ENCODE peak calls at places on chromosomes 3 and 15, in six cellular contexts. One of them, this sample, is unnamed.

GRCh38 chr3:121477589-121477988 is 68.2 kb downstream of the POLQ start:
- DNase-seq in aorta: no peak
- DNase-seq in mucosa of descending colon: no peak
- DNase-seq in WERI-Rb-1: no peak
- DNase-seq in heart left ventricle: no peak
- DNase-seq in iPS DF 6.9: no peak
- DNase-seq in this sample: no peak

GRCh38 chr3:78724886-78725285 is 1042.9 kb downstream of the ROBO1 start:
- DNase-seq in aorta: no peak
- DNase-seq in mucosa of descending colon: no peak
- DNase-seq in WERI-Rb-1: no peak
- DNase-seq in heart left ventricle: no peak
- DNase-seq in iPS DF 6.9: no peak
- DNase-seq in this sample: no peak

GRCh38 chr15:74322558-74323180 is 44.8 kb downstream of the CYP11A1 start:
- DNase-seq in aorta: peak; percentile 76
- DNase-seq in mucosa of descending colon: peak; percentile 66
- DNase-seq in WERI-Rb-1: peak; percentile 85
- DNase-seq in heart left ventricle: peak; percentile 68
- DNase-seq in iPS DF 6.9: no peak
- DNase-seq in this sample: peak; percentile 52

GRCh38 chr3:171225101-171225674 is 198.7 kb upstream of the SLC2A2 start:
- DNase-seq in aorta: no peak
- DNase-seq in mucosa of descending colon: no peak
- DNase-seq in WERI-Rb-1: no peak
- DNase-seq in heart left ventricle: no peak
- DNase-seq in iPS DF 6.9: no peak
- DNase-seq in this sample: no peak

GRCh38 chr3:98151241-98151640 is 4.0 kb downstream of the OR5H14 start:
- DNase-seq in aorta: no peak
- DNase-seq in mucosa of descending colon: no peak
- DNase-seq in WERI-Rb-1: no peak
- DNase-seq in heart left ventricle: no peak
- DNase-seq in iPS DF 6.9: no peak
- DNase-seq in this sample: no peak

GRCh38 chr3:187802928-187803259 is 57.6 kb upstream of the BCL6 start:
- DNase-seq in aorta: no peak
- DNase-seq in mucosa of descending colon: no peak
- DNase-seq in WERI-Rb-1: no peak
- DNase-seq in heart left ventricle: no peak
- DNase-seq in iPS DF 6.9: no peak
- DNase-seq in this sample: no peak

GRCh38 chr15:93861413-93861812 is 369.9 kb upstream of the MCTP2 start:
- DNase-seq in aorta: no peak
- DNase-seq in mucosa of descending colon: no peak
- DNase-seq in WERI-Rb-1: no peak
- DNase-seq in heart left ventricle: no peak
- DNase-seq in iPS DF 6.9: no peak
- DNase-seq in this sample: no peak

GRCh38 chr3:159894386-159894785 is 94.2 kb upstream of the IL12A start:
- DNase-seq in aorta: no peak
- DNase-seq in mucosa of descending colon: no peak
- DNase-seq in WERI-Rb-1: no peak
- DNase-seq in heart left ventricle: no peak
- DNase-seq in iPS DF 6.9: no peak
- DNase-seq in this sample: no peak

GRCh38 chr15:98518823-98519561 is 129.3 kb upstream of the IGF1R start:
- DNase-seq in aorta: peak; percentile 61
- DNase-seq in mucosa of descending colon: peak; percentile 68
- DNase-seq in WERI-Rb-1: peak; percentile 46
- DNase-seq in heart left ventricle: peak; percentile 54
- DNase-seq in iPS DF 6.9: peak; percentile 61
- DNase-seq in this sample: peak; percentile 32

GRCh38 chr15:72195101-72195511 is 2.5 kb downstream of the GRAMD2A start:
- DNase-seq in aorta: no peak
- DNase-seq in mucosa of descending colon: no peak
- DNase-seq in WERI-Rb-1: peak; percentile 33
- DNase-seq in heart left ventricle: no peak
- DNase-seq in iPS DF 6.9: no peak
- DNase-seq in this sample: no peak

GRCh38 chr15:81189583-81190283 is 6.9 kb upstream of the IL16 start:
- DNase-seq in aorta: no peak
- DNase-seq in mucosa of descending colon: no peak
- DNase-seq in WERI-Rb-1: no peak
- DNase-seq in heart left ventricle: peak; percentile 52
- DNase-seq in iPS DF 6.9: no peak
- DNase-seq in this sample: peak; percentile 14

GRCh38 chr3:9088431-9089353 is 125.4 kb upstream of the RAD18 start:
- DNase-seq in aorta: no peak
- DNase-seq in mucosa of descending colon: peak; percentile 36
- DNase-seq in WERI-Rb-1: no peak
- DNase-seq in heart left ventricle: no peak
- DNase-seq in iPS DF 6.9: no peak
- DNase-seq in this sample: peak; percentile 26

GRCh38 chr3:4438296-4438695 is 28.8 kb downstream of the SUMF1 start:
- DNase-seq in aorta: no peak
- DNase-seq in mucosa of descending colon: no peak
- DNase-seq in WERI-Rb-1: no peak
- DNase-seq in heart left ventricle: no peak
- DNase-seq in iPS DF 6.9: no peak
- DNase-seq in this sample: no peak

DNA sequence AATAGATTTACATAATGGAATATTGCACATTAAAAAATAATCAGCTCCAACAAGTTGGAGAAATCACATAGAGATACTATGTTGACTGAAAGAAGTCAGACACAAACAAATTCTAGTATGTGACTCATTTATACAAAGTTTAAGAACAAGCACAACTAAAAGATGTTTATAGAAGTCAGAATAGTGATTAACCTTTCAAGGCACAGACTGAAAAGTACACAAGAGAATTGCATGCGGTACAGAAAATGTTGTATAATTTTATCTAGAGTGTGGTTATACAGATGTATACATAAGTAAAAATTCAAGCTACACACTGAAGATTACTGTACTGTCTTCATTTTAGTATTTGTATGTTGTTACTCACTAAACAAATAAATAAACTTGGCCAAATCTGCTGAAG is 19.3 kb upstream of the ATOSA start:
- DNase-seq in aorta: no peak
- DNase-seq in mucosa of descending colon: no peak
- DNase-seq in WERI-Rb-1: no peak
- DNase-seq in heart left ventricle: no peak
- DNase-seq in iPS DF 6.9: no peak
- DNase-seq in this sample: no peak
- H3K4me3 ChIP-seq in aorta: no peak overlapping the region
- H3K4me3 ChIP-seq in mucosa of descending colon: no peak overlapping the region
- H3K4me3 ChIP-seq in WERI-Rb-1: no peak overlapping the region
- H3K4me3 ChIP-seq in heart left ventricle: no peak overlapping the region
- H3K4me3 ChIP-seq in iPS DF 6.9: no peak overlapping the region
- H3K4me3 ChIP-seq in this sample: no peak overlapping the region

GRCh38 chr15:32716216-32716959 is 1.4 kb upstream of the GREM1 start:
- DNase-seq in aorta: no peak
- DNase-seq in mucosa of descending colon: no peak
- DNase-seq in WERI-Rb-1: no peak
- DNase-seq in heart left ventricle: no peak
- DNase-seq in iPS DF 6.9: no peak
- DNase-seq in this sample: no peak
- H3K4me3 ChIP-seq in aorta: no peak overlapping the region
- H3K4me3 ChIP-seq in mucosa of descending colon: no peak overlapping the region
- H3K4me3 ChIP-seq in WERI-Rb-1: no peak overlapping the region
- H3K4me3 ChIP-seq in heart left ventricle: no peak overlapping the region
- H3K4me3 ChIP-seq in iPS DF 6.9: no peak overlapping the region
- H3K4me3 ChIP-seq in this sample: no peak overlapping the region

GRCh38 chr3:146502887-146503458 is 33.6 kb upstream of the PLSCR2 start:
- DNase-seq in aorta: no peak
- DNase-seq in mucosa of descending colon: no peak
- DNase-seq in WERI-Rb-1: no peak
- DNase-seq in heart left ventricle: no peak
- DNase-seq in iPS DF 6.9: no peak
- DNase-seq in this sample: no peak
- H3K4me3 ChIP-seq in aorta: no peak overlapping the region
- H3K4me3 ChIP-seq in mucosa of descending colon: no peak overlapping the region
- H3K4me3 ChIP-seq in WERI-Rb-1: no peak overlapping the region
- H3K4me3 ChIP-seq in heart left ventricle: no peak overlapping the region
- H3K4me3 ChIP-seq in iPS DF 6.9: no peak overlapping the region
- H3K4me3 ChIP-seq in this sample: no peak overlapping the region

GRCh38 chr3:180657094-180657493 is 22.2 kb downstream of the CCDC39 start:
- DNase-seq in aorta: no peak
- DNase-seq in mucosa of descending colon: no peak
- DNase-seq in WERI-Rb-1: no peak
- DNase-seq in heart left ventricle: no peak
- DNase-seq in iPS DF 6.9: no peak
- DNase-seq in this sample: no peak
- H3K4me3 ChIP-seq in aorta: no peak overlapping the region
- H3K4me3 ChIP-seq in mucosa of descending colon: no peak overlapping the region
- H3K4me3 ChIP-seq in WERI-Rb-1: no peak overlapping the region
- H3K4me3 ChIP-seq in heart left ventricle: no peak overlapping the region
- H3K4me3 ChIP-seq in iPS DF 6.9: no peak overlapping the region
- H3K4me3 ChIP-seq in this sample: no peak overlapping the region

DNA sequence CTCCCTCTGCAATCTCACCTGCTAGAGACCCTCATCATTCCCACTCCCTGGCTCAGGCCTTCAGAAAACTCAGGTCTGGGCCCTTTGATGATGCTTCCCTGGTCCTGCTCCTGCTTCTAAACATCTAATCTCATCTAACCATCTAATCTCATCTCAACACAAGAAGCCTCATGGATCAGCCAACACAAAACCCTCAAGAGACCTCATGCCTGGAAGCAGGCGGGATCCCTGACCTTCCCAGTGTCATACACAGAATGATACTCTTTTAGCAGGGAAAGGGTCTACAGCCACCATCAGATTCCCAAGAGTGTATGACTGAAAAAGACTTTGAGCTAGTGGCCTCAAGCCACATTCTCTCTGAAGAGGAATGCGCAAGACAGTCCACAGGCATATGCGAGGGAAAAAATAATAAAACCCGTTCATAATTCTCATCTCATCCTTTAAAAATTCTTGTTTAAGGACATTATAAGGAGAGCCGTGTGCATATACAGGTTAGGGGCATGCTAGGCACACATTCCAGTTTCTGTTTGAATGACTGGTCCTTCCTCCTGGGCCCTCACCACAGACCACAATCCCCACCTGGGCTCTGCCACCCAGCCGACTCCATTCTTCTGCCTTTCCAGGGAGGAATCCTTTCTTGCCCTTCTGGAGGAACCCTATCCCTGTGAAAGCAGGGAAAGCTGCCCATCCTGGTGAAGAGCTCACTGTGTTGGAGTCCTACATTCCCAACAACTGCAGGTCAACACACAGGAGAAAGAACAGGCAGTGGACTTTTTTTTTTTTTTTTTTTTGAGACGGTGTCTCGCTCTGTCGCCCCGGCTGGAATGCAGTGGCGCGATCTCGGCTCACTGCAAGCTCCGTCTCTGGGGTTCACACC is 2.2 kb downstream of the ZXDC start:
- DNase-seq in aorta: no peak
- DNase-seq in mucosa of descending colon: no peak
- DNase-seq in WERI-Rb-1: no peak
- DNase-seq in heart left ventricle: no peak
- DNase-seq in iPS DF 6.9: no peak
- DNase-seq in this sample: no peak
- H3K4me3 ChIP-seq in aorta: peak overlapping the region; percentile 9
- H3K4me3 ChIP-seq in mucosa of descending colon: no peak overlapping the region
- H3K4me3 ChIP-seq in WERI-Rb-1: no peak overlapping the region
- H3K4me3 ChIP-seq in heart left ventricle: peak overlapping the region; percentile 88
- H3K4me3 ChIP-seq in iPS DF 6.9: no peak overlapping the region
- H3K4me3 ChIP-seq in this sample: no peak overlapping the region

DNA sequence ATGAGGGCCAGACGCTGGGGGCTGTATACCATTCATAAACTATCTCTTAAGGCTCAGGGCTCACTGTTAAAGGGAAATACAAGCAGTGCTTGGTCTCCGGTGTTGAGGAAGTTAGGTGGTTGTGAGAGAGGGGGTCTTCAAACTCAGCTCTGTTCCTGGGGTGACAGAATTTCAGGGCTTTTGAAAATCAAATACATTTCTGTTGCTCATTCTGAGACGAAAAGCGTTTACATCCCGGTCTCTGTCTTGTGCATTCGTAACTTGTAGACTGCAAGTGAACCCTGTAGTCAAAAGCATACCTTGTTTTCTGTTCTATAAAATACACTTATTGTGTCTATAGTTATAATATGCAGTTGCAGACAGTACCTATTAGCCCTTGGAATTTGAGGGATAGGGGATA is 1.7 kb downstream of the SLCO3A1 start:
- DNase-seq in aorta: no peak
- DNase-seq in mucosa of descending colon: no peak
- DNase-seq in WERI-Rb-1: no peak
- DNase-seq in heart left ventricle: no peak
- DNase-seq in iPS DF 6.9: no peak
- DNase-seq in this sample: no peak
- H3K4me3 ChIP-seq in aorta: peak overlapping the region; percentile 93
- H3K4me3 ChIP-seq in mucosa of descending colon: no peak overlapping the region
- H3K4me3 ChIP-seq in WERI-Rb-1: no peak overlapping the region
- H3K4me3 ChIP-seq in heart left ventricle: peak overlapping the region; percentile 92
- H3K4me3 ChIP-seq in iPS DF 6.9: no peak overlapping the region
- H3K4me3 ChIP-seq in this sample: no peak overlapping the region

GRCh38 chr3:70740872-70741271 is 428.4 kb upstream of the MDFIC2 start:
- DNase-seq in aorta: no peak
- DNase-seq in mucosa of descending colon: no peak
- DNase-seq in WERI-Rb-1: no peak
- DNase-seq in heart left ventricle: no peak
- DNase-seq in iPS DF 6.9: no peak
- DNase-seq in this sample: no peak

GRCh38 chr3:70740082-70740481 is 427.6 kb upstream of the MDFIC2 start:
- DNase-seq in aorta: no peak
- DNase-seq in mucosa of descending colon: no peak
- DNase-seq in WERI-Rb-1: no peak
- DNase-seq in heart left ventricle: no peak
- DNase-seq in iPS DF 6.9: no peak
- DNase-seq in this sample: no peak

GRCh38 chr3:70737656-70738309 is 425.3 kb upstream of the MDFIC2 start:
- DNase-seq in aorta: no peak
- DNase-seq in mucosa of descending colon: peak; percentile 1
- DNase-seq in WERI-Rb-1: no peak
- DNase-seq in heart left ventricle: no peak
- DNase-seq in iPS DF 6.9: no peak
- DNase-seq in this sample: no peak

GRCh38 chr3:70736009-70736408 is 423.6 kb upstream of the MDFIC2 start:
- DNase-seq in aorta: no peak
- DNase-seq in mucosa of descending colon: no peak
- DNase-seq in WERI-Rb-1: no peak
- DNase-seq in heart left ventricle: no peak
- DNase-seq in iPS DF 6.9: no peak
- DNase-seq in this sample: no peak

DNA sequence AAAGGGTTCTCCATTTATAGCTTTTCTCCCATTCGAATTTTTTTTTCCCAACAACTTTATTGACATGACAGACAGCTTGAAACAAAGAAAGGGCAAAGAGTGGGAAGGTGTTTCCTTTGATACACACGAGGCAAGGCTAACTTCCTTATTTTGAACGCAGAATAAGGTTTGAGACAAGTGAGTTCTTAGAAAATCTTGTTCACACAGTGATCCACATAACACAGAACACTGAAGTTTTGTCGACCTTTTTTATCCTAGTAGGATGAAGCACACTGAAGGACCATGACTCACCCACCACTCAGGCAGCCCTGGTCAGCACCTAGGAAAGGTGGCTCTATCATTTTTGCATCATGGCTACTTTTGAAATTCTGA is 425.9 kb upstream of the MDFIC2 start:
- DNase-seq in aorta: no peak
- DNase-seq in mucosa of descending colon: no peak
- DNase-seq in WERI-Rb-1: no peak
- DNase-seq in heart left ventricle: no peak
- DNase-seq in iPS DF 6.9: no peak
- DNase-seq in this sample: no peak
- H3K4me3 ChIP-seq in aorta: no peak overlapping the region
- H3K4me3 ChIP-seq in mucosa of descending colon: no peak overlapping the region
- H3K4me3 ChIP-seq in WERI-Rb-1: no peak overlapping the region
- H3K4me3 ChIP-seq in heart left ventricle: no peak overlapping the region
- H3K4me3 ChIP-seq in iPS DF 6.9: no peak overlapping the region
- H3K4me3 ChIP-seq in this sample: no peak overlapping the region